ENCODE peak calls at places on chromosomes 3 and 15, in four cellular contexts. Z is bronchial epithelial cell, O is A172, I is cardiac muscle cell. G is an unnamed sample.

GRCh38 chr15:30827625-30828303 is 76.0 kb upstream of the FAN1 start:
- DNase-seq in Z (no peak), O (peak), I (no peak), G (no peak)

GRCh38 chr3:177358085-177358967 is 161.0 kb upstream of the TBL1XR1 start:
- DNase-seq in Z (peak), O (peak), I (peak), G (peak)

GRCh38 chr3:55167586-55168317 is 239.9 kb upstream of the LRTM1 start:
- DNase-seq in Z (no peak), O (peak), I (no peak), G (no peak)

GRCh38 chr15:72127724-72128322 is 9.6 kb downstream of the SENP8 start:
- DNase-seq in Z (no peak), O (no peak), I (no peak), G (no peak)

GRCh38 chr3:16723994-16724393 is 118.8 kb upstream of the DAZL start:
- DNase-seq in Z (peak), O (peak), I (peak), G (peak)

GRCh38 chr3:142275856-142276255 is 50.5 kb upstream of the GK5 start:
- DNase-seq in Z (peak), O (peak), I (no peak), G (peak)

GRCh38 chr15:77033729-77034619 is 36.9 kb downstream of the TSPAN3 start:
- DNase-seq in Z (no peak), O (no peak), I (no peak), G (no peak)

GRCh38 chr15:39976291-39977274 is 42.7 kb downstream of the EIF2AK4 start:
- DNase-seq in Z (no peak), O (no peak), I (peak), G (peak)

GRCh38 chr3:76308541-76308940 is 523.2 kb upstream of the ZNF717 start:
- DNase-seq in Z (no peak), O (no peak), I (no peak), G (no peak)

GRCh38 chr15:65887565-65887964 is 18.3 kb downstream of the RAB11A start:
- DNase-seq in Z (no peak), O (no peak), I (no peak), G (no peak)

GRCh38 chr3:43373588-43373935 is 87.2 kb downstream of the SNRK start:
- DNase-seq in Z (peak), O (peak), I (no peak), G (peak)

GRCh38 chr3:63364909-63365308 is 86.8 kb downstream of the SYNPR start:
- DNase-seq in Z (peak), O (no peak), I (peak), G (no peak)

GRCh38 chr15:28952666-28953491 is 67.1 kb downstream of the APBA2 start:
- DNase-seq in Z (no peak), O (no peak), I (no peak), G (no peak)